ENCODE peak calls at places on chromosomes 11 and 22, in four cellular contexts. O is CD4-positive, CD25-positive, alpha-beta regulatory T cell; G is left cardiac atrium; A is stimulated activated CD8-positive, alpha-beta memory T cell treated with anti-CD3 and anti-CD28 coated beads, Interleukin-2, amount 100 ng/mL, for 48 hours. S is an unnamed sample.

GRCh38 chr22:21587803-21588611 is 20.5 kb downstream of the UBE2L3 start:
- DNase-seq in O (no peak), G (no peak), A (peak), S (peak)

GRCh38 chr22:39923689-39924088 is 22.8 kb downstream of the GRAP2 start:
- DNase-seq in O (no peak), G (no peak), A (no peak), S (no peak)

GRCh38 chr11:71936825-71937224 is 8.0 kb downstream of the RNF121 start:
- DNase-seq in O (no peak), G (no peak), A (no peak), S (no peak)

GRCh38 chr11:2089536-2090165 is 49.5 kb downstream of the IGF2 start:
- DNase-seq in O (no peak), G (no peak), A (no peak), S (no peak)

GRCh38 chr22:25987948-25988347 is 181.3 kb upstream of the SEZ6L start:
- DNase-seq in O (no peak), G (no peak), A (no peak), S (no peak)

GRCh38 chr22:23774922-23775436 is 2.3 kb downstream of the MMP11 start:
- DNase-seq in O (no peak), G (no peak), A (no peak), S (no peak)

GRCh38 chr22:21632237-21632895 is at the start of gene CCDC116:
- DNase-seq in O (peak), G (no peak), A (peak), S (no peak)

GRCh38 chr11:60840711-60841430 is 1.0 kb upstream of the CCDC86 start:
- DNase-seq in O (no peak), G (peak), A (no peak), S (no peak)

GRCh38 chr22:38031491-38031890 is 25.7 kb upstream of the PICK1 start:
- DNase-seq in O (no peak), G (no peak), A (no peak), S (no peak)

GRCh38 chr11:113477321-113477720 is 2.1 kb upstream of the DRD2 start:
- DNase-seq in O (no peak), G (no peak), A (no peak), S (no peak)

GRCh38 chr11:108872781-108873291 is 208.0 kb downstream of the DDX10 start:
- DNase-seq in O (no peak), G (no peak), A (no peak), S (no peak)

GRCh38 chr11:28596816-28597215 is 488.6 kb downstream of the METTL15 start:
- DNase-seq in O (no peak), G (no peak), A (no peak), S (no peak)

GRCh38 chr22:25853501-25853900 is 111.5 kb downstream of the MYO18B start:
- DNase-seq in O (no peak), G (no peak), A (no peak), S (no peak)

GRCh38 chr11:132655187-132655855 is 877.0 kb downstream of the OPCML start:
- DNase-seq in O (no peak), G (no peak), A (no peak), S (peak)

GRCh38 chr11:73894725-73895335 is 18.0 kb downstream of the PAAF1 start:
- DNase-seq in O (no peak), G (no peak), A (no peak), S (no peak)

GRCh38 chr11:67648140-67648795 is 2.3 kb downstream of the ACY3 start:
- DNase-seq in O (peak), G (peak), A (peak), S (no peak)

GRCh38 chr11:16126361-16126760 is 230.0 kb downstream of the SOX6 start:
- DNase-seq in O (no peak), G (no peak), A (no peak), S (no peak)

GRCh38 chr11:74014880-74015279 is 6.0 kb upstream of the UCP3 start:
- DNase-seq in O (no peak), G (no peak), A (no peak), S (no peak)

GRCh38 chr11:18111005-18111404 is 5.1 kb upstream of the SAAL1 start:
- DNase-seq in O (no peak), G (no peak), A (no peak), S (no peak)

GRCh38 chr22:21612858-21613257 is 17.0 kb downstream of the YDJC start:
- DNase-seq in O (no peak), G (no peak), A (no peak), S (no peak)

GRCh38 chr11:118436639-118437045 is 350 bp downstream of the KMT2A start:
- DNase-seq in O (no peak), G (peak), A (peak), S (no peak)

GRCh38 chr11:57763568-57763967 is 2.0 kb downstream of the CTNND1 start:
- DNase-seq in O (no peak), G (no peak), A (no peak), S (no peak)

GRCh38 chr22:37525073-37525745 is 6.0 kb upstream of the CARD10 start:
- DNase-seq in O (no peak), G (peak), A (no peak), S (no peak)

GRCh38 chr11:74532496-74533246 is 39.1 kb upstream of the LIPT2 start:
- DNase-seq in O (no peak), G (no peak), A (no peak), S (no peak)

S was measured in dorsolateral prefrontal cortex.